ENCODE peak calls at places on chromosomes 1 and 21, in four cellular contexts. E is HTR-8/SVneo, F is astrocyte of the cerebellum, Q is T-helper 9 cell. Y is an unnamed sample.

GRCh38 chr1:100810360-100810759 is 84.3 kb downstream of the EXTL2 start:
- DNase-seq in Q (no peak), F (no peak), E (no peak), Y (no peak)

GRCh38 chr1:151849871-151850270 is 3.6 kb downstream of the THEM5 start:
- DNase-seq in F (no peak), Q (no peak), E (no peak), Y (no peak)

GRCh38 chr1:201773764-201774163 is 55.2 kb upstream of the IPO9 start:
- DNase-seq in F (no peak), E (no peak), Q (no peak), Y (no peak)

GRCh38 chr1:37016121-37016520 is 18.2 kb downstream of the GRIK3 start:
- DNase-seq in E (no peak), Q (no peak), F (no peak), Y (no peak)

GRCh38 chr1:167630568-167631385 is 745 bp downstream of the RCSD1 start:
- DNase-seq in Q (no peak), F (no peak), E (no peak), Y (no peak)

GRCh38 chr1:10975567-10976326 is 36.7 kb upstream of the TARDBP start:
- DNase-seq in F (peak; percentile 53), E (peak; percentile 72), Q (no peak), Y (no peak)

GRCh38 chr1:155379180-155379876 is 58.6 kb downstream of the RUSC1 start:
- DNase-seq in E (no peak), F (peak; percentile 74), Q (no peak), Y (no peak)

GRCh38 chr21:32702702-32703101 is 25.1 kb downstream of the SYNJ1 start:
- DNase-seq in E (peak; percentile 18), F (no peak), Q (no peak), Y (no peak)

GRCh38 chr1:31483012-31483946 is 70.3 kb downstream of the SERINC2 start:
- DNase-seq in E (peak; percentile 11), F (peak; percentile 28), Q (no peak), Y (no peak)

GRCh38 chr1:112357467-112357866 is 38.5 kb upstream of the CTTNBP2NL start:
- DNase-seq in F (no peak), Q (no peak), E (no peak), Y (no peak)

GRCh38 chr1:113999233-113999632 is 20.0 kb downstream of the OLFML3 start:
- DNase-seq in E (no peak), Q (no peak), F (no peak), Y (no peak)

GRCh38 chr1:38028671-38029070 is 16.1 kb downstream of the UTP11 start:
- DNase-seq in E (no peak), Q (no peak), F (no peak), Y (no peak)

GRCh38 chr1:212678456-212679410 is 20.9 kb downstream of the BATF3 start:
- DNase-seq in E (no peak), Q (no peak), F (no peak), Y (no peak)

GRCh38 chr1:198007687-198008627 is 90.8 kb downstream of the LHX9 start:
- DNase-seq in E (no peak), F (no peak), Q (no peak), Y (no peak)

GRCh38 chr1:197024460-197024859 is 42.6 kb downstream of the F13B start:
- DNase-seq in Q (no peak), F (no peak), E (no peak), Y (no peak)

GRCh38 chr1:11927866-11928592 is 1.8 kb upstream of the KIAA2013 start:
- DNase-seq in F (no peak), Q (no peak), E (no peak), Y (no peak)

GRCh38 chr1:214102907-214103306 is 115.1 kb downstream of the PROX1 start:
- DNase-seq in F (peak; percentile 63), Q (no peak), E (peak; percentile 14), Y (no peak)

GRCh38 chr1:233664804-233665574 is 51.1 kb downstream of the KCNK1 start:
- DNase-seq in Q (no peak), F (no peak), E (no peak), Y (no peak)

GRCh38 chr21:26761174-26761915 is 83.9 kb downstream of the ADAMTS1 start:
- DNase-seq in F (no peak), Q (no peak), E (no peak), Y (no peak)

GRCh38 chr1:26016258-26016943 is 5.2 kb upstream of the EXTL1 start:
- DNase-seq in F (no peak), Q (no peak), E (no peak), Y (no peak)

GRCh38 chr1:156586892-156587477 is 4.6 kb upstream of the NAXE start:
- DNase-seq in F (no peak), Q (no peak), E (no peak), Y (no peak)

GRCh38 chr1:214264196-214264595 is 16.8 kb upstream of the SMYD2 start:
- DNase-seq in Q (no peak), F (peak; percentile 93), E (no peak), Y (no peak)

GRCh38 chr1:156874142-156874541 is 13.5 kb downstream of the NTRK1 start:
- DNase-seq in E (no peak), F (no peak), Q (no peak), Y (no peak)

GRCh38 chr1:26142165-26142564 is 16.7 kb upstream of the FAM110D start:
- DNase-seq in F (no peak), E (no peak), Q (no peak), Y (no peak)

GRCh38 chr1:67170751-67171573 is 4.7 kb downstream of the IL23R start:
- DNase-seq in E (no peak), F (no peak), Q (peak; percentile 6), Y (no peak)

GRCh38 chr1:234288946-234289345 is 84.3 kb upstream of the COA6 start:
- DNase-seq in F (peak; percentile 54), E (no peak), Q (no peak), Y (no peak)

GRCh38 chr1:5725855-5726585 is 266.2 kb downstream of the NPHP4 start:
- DNase-seq in E (no peak), F (no peak), Q (no peak), Y (no peak)

GRCh38 chr1:222181191-222181590 is 366.7 kb downstream of the HHIPL2 start:
- DNase-seq in F (no peak), Q (no peak), E (no peak), Y (no peak)

GRCh38 chr1:109773203-109773899 is 9.6 kb upstream of the EPS8L3 start:
- DNase-seq in Q (peak; percentile 43), E (peak; percentile 71), F (peak; percentile 72), Y (peak; percentile 76)

GRCh38 chr1:202306535-202307345 is 35.0 kb downstream of the UBE2T start:
- DNase-seq in Q (no peak), E (no peak), F (no peak), Y (no peak)

GRCh38 chr1:235998812-235999211 is 66.1 kb downstream of the NID1 start:
- DNase-seq in Q (peak; percentile 21), F (no peak), E (no peak), Y (peak; percentile 10)